ENCODE peak calls at places on chromosomes 2 and 18, in eight cellular contexts. F, U, T, X, Q, V, C and N are unnamed samples.

GRCh38 chr2:138223321-138223720 is 259.0 kb downstream of the HNMT start:
- DNase-seq in U (no peak), X (no peak), C (no peak), T (no peak), F (no peak), V (no peak), Q (no peak), N (no peak)

GRCh38 chr18:62842898-62843297 is 127.6 kb downstream of the PHLPP1 start:
- DNase-seq in V (no peak), C (no peak), F (no peak), X (no peak), U (no peak), T (no peak), Q (no peak), N (no peak)

GRCh38 chr18:24611075-24611474 is 150.6 kb downstream of the HRH4 start:
- DNase-seq in Q (no peak), V (no peak), F (no peak), C (no peak), T (no peak), X (no peak), U (no peak), N (no peak)

GRCh38 chr18:36769611-36770314 is 59.0 kb downstream of the TPGS2 start:
- DNase-seq in X (no peak), C (no peak), U (peak), F (no peak), Q (no peak), T (no peak), V (no peak), N (no peak)

GRCh38 chr2:109662889-109663288 is 48.7 kb downstream of the SOWAHC start:
- DNase-seq in F (no peak), U (no peak), Q (no peak), X (no peak), T (no peak), C (no peak), V (no peak), N (no peak)

GRCh38 chr2:46097714-46098480 is 199.3 kb upstream of the EPAS1 start:
- DNase-seq in F (no peak), Q (peak), T (no peak), U (peak), C (no peak), X (no peak), V (no peak), N (peak)

GRCh38 chr18:55465313-55465712 is 122.7 kb downstream of the TCF4 start:
- DNase-seq in C (no peak), X (no peak), T (no peak), F (no peak), U (no peak), V (no peak), Q (no peak), N (no peak)

GRCh38 chr2:150477347-150477746 is 10.1 kb downstream of the RND3 start:
- DNase-seq in V (no peak), Q (peak), X (no peak), U (peak), T (no peak), F (no peak), C (no peak), N (no peak)

GRCh38 chr2:54298511-54298910 is 42.5 kb upstream of the TSPYL6 start:
- DNase-seq in T (no peak), V (no peak), Q (no peak), C (no peak), U (no peak), X (no peak), F (no peak), N (no peak)

GRCh38 chr2:210177769-210178168 is 6.6 kb upstream of the KANSL1L start:
- DNase-seq in T (no peak), X (no peak), C (no peak), F (no peak), U (no peak), Q (no peak), V (no peak), N (no peak)

GRCh38 chr2:236178921-236179652 is 10.9 kb upstream of the GBX2 start:
- DNase-seq in Q (no peak), V (no peak), U (no peak), X (no peak), C (no peak), F (no peak), T (no peak), N (no peak)

GRCh38 chr18:5543036-5543671 is 643 bp downstream of the EPB41L3 start:
- DNase-seq in X (no peak), U (no peak), F (no peak), C (no peak), T (no peak), V (no peak), Q (no peak), N (no peak)

GRCh38 chr2:5479265-5479928 is 212.8 kb upstream of the SOX11 start:
- DNase-seq in X (no peak), U (no peak), C (no peak), T (no peak), V (no peak), F (no peak), Q (no peak), N (no peak)

GRCh38 chr2:174595415-174595814 is 2.2 kb downstream of the WIPF1 start:
- DNase-seq in U (no peak), F (no peak), V (no peak), X (no peak), C (no peak), T (no peak), Q (no peak), N (no peak)

GRCh38 chr2:72636210-72636609 is 189.6 kb downstream of the EXOC6B start:
- DNase-seq in C (no peak), F (no peak), V (no peak), U (no peak), X (no peak), Q (no peak), T (no peak), N (no peak)

GRCh38 chr2:229124126-229124525 is 147.0 kb downstream of the PID1 start:
- DNase-seq in C (no peak), X (no peak), F (no peak), U (no peak), V (no peak), Q (no peak), T (no peak), N (no peak)

GRCh38 chr2:156317631-156318030 is 14.9 kb downstream of the NR4A2 start:
- DNase-seq in Q (no peak), F (no peak), X (no peak), V (no peak), T (no peak), C (no peak), U (no peak), N (no peak)

GRCh38 chr18:59865241-59865986 is 34.4 kb upstream of the PMAIP1 start:
- DNase-seq in C (no peak), T (no peak), U (no peak), X (no peak), Q (no peak), V (no peak), F (no peak), N (no peak)

GRCh38 chr2:195413944-195414343 is 243.1 kb upstream of the SLC39A10 start:
- DNase-seq in T (no peak), X (no peak), U (no peak), C (no peak), V (no peak), F (no peak), Q (no peak), N (no peak)

GRCh38 chr2:196962325-196962724 is 35.8 kb upstream of the PGAP1 start:
- DNase-seq in F (no peak), V (no peak), C (no peak), U (no peak), T (no peak), Q (no peak), X (no peak), N (no peak)

GRCh38 chr2:72973566-72974435 is 56.5 kb downstream of the EMX1 start:
- DNase-seq in U (peak), T (no peak), F (no peak), X (peak), Q (peak), C (peak), V (no peak), N (no peak)